ENCODE peak calls at places on chromosomes 13 and 19, in six cellular contexts. One of them, this sample, is unnamed.

GRCh38 chr13:70544706-70545105 is 436.5 kb upstream of the KLHL1 start:
- DNase-seq in effector CD4-positive, alpha-beta T cell: no peak
- DNase-seq in GM18507: no peak
- DNase-seq in uterus: no peak
- DNase-seq in AG08396: no peak
- DNase-seq in head of caudate nucleus: no peak
- DNase-seq in this sample: no peak

GRCh38 chr13:98910501-98910951 is 67.3 kb downstream of the DOCK9 start:
- DNase-seq in head of caudate nucleus: no peak
- DNase-seq in AG08396: peak
- DNase-seq in GM18507: no peak
- DNase-seq in uterus: no peak
- DNase-seq in effector CD4-positive, alpha-beta T cell: peak
- DNase-seq in this sample: no peak

GRCh38 chr19:8638078-8638619 is 7.7 kb downstream of the NFILZ start:
- DNase-seq in AG08396: no peak
- DNase-seq in head of caudate nucleus: no peak
- DNase-seq in effector CD4-positive, alpha-beta T cell: no peak
- DNase-seq in uterus: no peak
- DNase-seq in GM18507: no peak
- DNase-seq in this sample: no peak

GRCh38 chr13:27635256-27635655 is 13.6 kb downstream of the POLR1D start:
- DNase-seq in head of caudate nucleus: no peak
- DNase-seq in effector CD4-positive, alpha-beta T cell: no peak
- DNase-seq in uterus: no peak
- DNase-seq in AG08396: no peak
- DNase-seq in GM18507: no peak
- DNase-seq in this sample: no peak

GRCh38 chr13:43441464-43441863 is 345.3 kb downstream of the ENOX1 start:
- DNase-seq in head of caudate nucleus: no peak
- DNase-seq in effector CD4-positive, alpha-beta T cell: no peak
- DNase-seq in GM18507: no peak
- DNase-seq in AG08396: no peak
- DNase-seq in uterus: no peak
- DNase-seq in this sample: no peak

GRCh38 chr13:28161370-28161769 is 23.0 kb downstream of the PAN3 start:
- DNase-seq in head of caudate nucleus: no peak
- DNase-seq in effector CD4-positive, alpha-beta T cell: no peak
- DNase-seq in AG08396: peak
- DNase-seq in uterus: no peak
- DNase-seq in GM18507: no peak
- DNase-seq in this sample: no peak

GRCh38 chr13:79349011-79349410 is 57.0 kb downstream of the RBM26 start:
- DNase-seq in uterus: no peak
- DNase-seq in effector CD4-positive, alpha-beta T cell: no peak
- DNase-seq in AG08396: no peak
- DNase-seq in GM18507: no peak
- DNase-seq in head of caudate nucleus: no peak
- DNase-seq in this sample: no peak

GRCh38 chr13:41001695-41002094 is 17.4 kb downstream of the ELF1 start:
- DNase-seq in GM18507: no peak
- DNase-seq in effector CD4-positive, alpha-beta T cell: no peak
- DNase-seq in head of caudate nucleus: no peak
- DNase-seq in AG08396: no peak
- DNase-seq in uterus: no peak
- DNase-seq in this sample: no peak

GRCh38 chr19:50478901-50479715 is 2.5 kb upstream of the GARIN5A start:
- DNase-seq in head of caudate nucleus: peak
- DNase-seq in GM18507: no peak
- DNase-seq in effector CD4-positive, alpha-beta T cell: no peak
- DNase-seq in uterus: no peak
- DNase-seq in AG08396: peak
- DNase-seq in this sample: no peak

GRCh38 chr13:51687928-51688714 is 103.9 kb downstream of the WDFY2 start:
- DNase-seq in effector CD4-positive, alpha-beta T cell: no peak
- DNase-seq in head of caudate nucleus: no peak
- DNase-seq in GM18507: no peak
- DNase-seq in uterus: no peak
- DNase-seq in AG08396: no peak
- DNase-seq in this sample: no peak

GRCh38 chr13:35228536-35228935 is 248.0 kb downstream of the MAB21L1 start:
- DNase-seq in GM18507: no peak
- DNase-seq in uterus: no peak
- DNase-seq in head of caudate nucleus: no peak
- DNase-seq in AG08396: no peak
- DNase-seq in effector CD4-positive, alpha-beta T cell: no peak
- DNase-seq in this sample: no peak

GRCh38 chr13:113630804-113631203 is 27.2 kb downstream of the ATP4B start:
- DNase-seq in head of caudate nucleus: no peak
- DNase-seq in effector CD4-positive, alpha-beta T cell: no peak
- DNase-seq in uterus: no peak
- DNase-seq in AG08396: no peak
- DNase-seq in GM18507: no peak
- DNase-seq in this sample: no peak

GRCh38 chr19:47267350-47267759 is 7.3 kb upstream of the INAFM1 start:
- DNase-seq in uterus: no peak
- DNase-seq in GM18507: no peak
- DNase-seq in effector CD4-positive, alpha-beta T cell: no peak
- DNase-seq in head of caudate nucleus: peak
- DNase-seq in AG08396: no peak
- DNase-seq in this sample: no peak

GRCh38 chr13:113559061-113559460 is 25.5 kb upstream of the TFDP1 start:
- DNase-seq in uterus: peak
- DNase-seq in effector CD4-positive, alpha-beta T cell: no peak
- DNase-seq in head of caudate nucleus: peak
- DNase-seq in AG08396: no peak
- DNase-seq in GM18507: no peak
- DNase-seq in this sample: no peak

GRCh38 chr19:48543121-48543710 is 8.8 kb upstream of the SULT2B1 start:
- DNase-seq in GM18507: no peak
- DNase-seq in effector CD4-positive, alpha-beta T cell: no peak
- DNase-seq in head of caudate nucleus: no peak
- DNase-seq in uterus: no peak
- DNase-seq in AG08396: peak
- DNase-seq in this sample: no peak

GRCh38 chr19:17194608-17195007 is 20.5 kb upstream of the USE1 start:
- DNase-seq in GM18507: no peak
- DNase-seq in head of caudate nucleus: no peak
- DNase-seq in uterus: no peak
- DNase-seq in AG08396: no peak
- DNase-seq in effector CD4-positive, alpha-beta T cell: no peak
- DNase-seq in this sample: no peak

GRCh38 chr19:45767881-45768643 is 990 bp downstream of the SIX5 start:
- DNase-seq in head of caudate nucleus: peak
- DNase-seq in AG08396: peak
- DNase-seq in effector CD4-positive, alpha-beta T cell: no peak
- DNase-seq in uterus: peak
- DNase-seq in GM18507: no peak
- DNase-seq in this sample: peak

This sample was measured in cerebellum.